ENCODE peak calls at places on chromosome X, in eight cellular contexts. Y, O, D, S, U, Z, H and C are unnamed samples.

GRCh38 chrX:133838761-133839676 is 146.4 kb downstream of the GPC3 start:
- DNase-seq in S (peak), Z (peak), D (no peak), U (no peak), O (no peak), H (peak), Y (no peak), C (peak)

GRCh38 chrX:40418413-40419195 is 162.2 kb upstream of the ATP6AP2 start:
- DNase-seq in S (no peak), H (no peak), O (no peak), Y (no peak), D (no peak), U (no peak), Z (no peak), C (no peak)

GRCh38 chrX:47633671-47634590 is 4.2 kb upstream of the CFP start:
- DNase-seq in Z (no peak), O (no peak), H (no peak), D (no peak), Y (no peak), S (no peak), U (no peak), C (no peak)

GRCh38 chrX:23931149-23931604 is 23.4 kb downstream of the CXorf58 start:
- DNase-seq in S (no peak), U (no peak), H (no peak), Y (no peak), Z (peak), O (no peak), D (no peak), C (no peak)

GRCh38 chrX:118508221-118508620 is 12.6 kb downstream of the DOCK11 start:
- DNase-seq in U (no peak), D (no peak), H (no peak), Y (no peak), S (no peak), Z (no peak), O (no peak), C (no peak)

GRCh38 chrX:28880136-28880535 is 292.9 kb downstream of the IL1RAPL1 start:
- DNase-seq in D (no peak), Z (no peak), H (no peak), Y (no peak), O (no peak), S (no peak), U (no peak), C (no peak)

GRCh38 chrX:133523094-133523493 is 107.8 kb upstream of the GPC4 start:
- DNase-seq in U (no peak), S (no peak), D (no peak), H (no peak), O (no peak), Y (peak), Z (no peak), C (no peak)

GRCh38 chrX:134836497-134836968 is 154.3 kb upstream of the SMIM10 start:
- DNase-seq in Y (no peak), U (no peak), H (no peak), D (no peak), Z (peak), O (no peak), S (no peak), C (no peak)

GRCh38 chrX:120753413-120754251 is 122.0 kb downstream of the CT47B1 start:
- DNase-seq in Z (no peak), D (no peak), Y (no peak), H (peak), S (peak), O (no peak), U (no peak), C (no peak)

GRCh38 chrX:33183366-33183765 is 28.0 kb downstream of the DMD start:
- DNase-seq in Y (no peak), O (no peak), D (no peak), U (peak), Z (no peak), S (no peak), H (no peak), C (no peak)